ENCODE peak calls at places on chromosomes 7 and 10, in nine cellular contexts. One of them, this sample, is unnamed.

GRCh38 chr7:36653011-36653670 is 71.2 kb downstream of the AOAH start:
- DNase-seq in Panc1: no peak
- DNase-seq in OCI-LY7: no peak
- DNase-seq in psoas muscle: no peak
- DNase-seq in hepatocyte: no peak
- DNase-seq in BE2C: no peak
- DNase-seq in colonic mucosa: peak; percentile 37
- DNase-seq in ovary: no peak
- DNase-seq in keratinocyte: no peak
- DNase-seq in this sample: no peak

GRCh38 chr7:50502001-50502684 is 52.0 kb upstream of the FIGNL1 start:
- DNase-seq in Panc1: no peak
- DNase-seq in OCI-LY7: no peak
- DNase-seq in psoas muscle: peak; percentile 88
- DNase-seq in hepatocyte: peak; percentile 71
- DNase-seq in BE2C: peak; percentile 81
- DNase-seq in colonic mucosa: peak; percentile 44
- DNase-seq in ovary: peak; percentile 70
- DNase-seq in keratinocyte: peak; percentile 26
- DNase-seq in this sample: peak; percentile 61

GRCh38 chr10:100025528-100026070 is 15.9 kb upstream of the DNMBP start:
- DNase-seq in Panc1: no peak
- DNase-seq in OCI-LY7: no peak
- DNase-seq in psoas muscle: no peak
- DNase-seq in hepatocyte: no peak
- DNase-seq in BE2C: peak; percentile 16
- DNase-seq in colonic mucosa: no peak
- DNase-seq in ovary: no peak
- DNase-seq in keratinocyte: no peak
- DNase-seq in this sample: no peak

GRCh38 chr10:29009464-29009863 is 279.4 kb upstream of the LYZL1 start:
- DNase-seq in Panc1: no peak
- DNase-seq in OCI-LY7: no peak
- DNase-seq in psoas muscle: no peak
- DNase-seq in hepatocyte: no peak
- DNase-seq in BE2C: no peak
- DNase-seq in colonic mucosa: no peak
- DNase-seq in ovary: no peak
- DNase-seq in keratinocyte: no peak
- DNase-seq in this sample: no peak

GRCh38 chr10:14261341-14261740 is 69.4 kb downstream of the FRMD4A start:
- DNase-seq in Panc1: no peak
- DNase-seq in OCI-LY7: no peak
- DNase-seq in psoas muscle: no peak
- DNase-seq in hepatocyte: no peak
- DNase-seq in BE2C: no peak
- DNase-seq in colonic mucosa: no peak
- DNase-seq in ovary: no peak
- DNase-seq in keratinocyte: no peak
- DNase-seq in this sample: no peak

GRCh38 chr10:131921191-131921590 is 20.4 kb downstream of the PPP2R2D start:
- DNase-seq in Panc1: no peak
- DNase-seq in OCI-LY7: no peak
- DNase-seq in psoas muscle: no peak
- DNase-seq in hepatocyte: no peak
- DNase-seq in BE2C: no peak
- DNase-seq in colonic mucosa: no peak
- DNase-seq in ovary: no peak
- DNase-seq in keratinocyte: no peak
- DNase-seq in this sample: no peak

GRCh38 chr10:9911488-9911887 is 1106.2 kb upstream of the CELF2 start:
- DNase-seq in Panc1: no peak
- DNase-seq in OCI-LY7: no peak
- DNase-seq in psoas muscle: no peak
- DNase-seq in hepatocyte: no peak
- DNase-seq in BE2C: no peak
- DNase-seq in colonic mucosa: no peak
- DNase-seq in ovary: no peak
- DNase-seq in keratinocyte: no peak
- DNase-seq in this sample: no peak

GRCh38 chr7:79692015-79692414 is 238.5 kb upstream of the MAGI2 start:
- DNase-seq in Panc1: no peak
- DNase-seq in OCI-LY7: no peak
- DNase-seq in psoas muscle: no peak
- DNase-seq in hepatocyte: no peak
- DNase-seq in BE2C: no peak
- DNase-seq in colonic mucosa: no peak
- DNase-seq in ovary: no peak
- DNase-seq in keratinocyte: peak; percentile 69
- DNase-seq in this sample: no peak

GRCh38 chr7:157292770-157293412 is 43.9 kb upstream of the DNAJB6 start:
- DNase-seq in Panc1: no peak
- DNase-seq in OCI-LY7: no peak
- DNase-seq in psoas muscle: no peak
- DNase-seq in hepatocyte: peak; percentile 41
- DNase-seq in BE2C: no peak
- DNase-seq in colonic mucosa: peak; percentile 77
- DNase-seq in ovary: no peak
- DNase-seq in keratinocyte: peak; percentile 75
- DNase-seq in this sample: no peak

GRCh38 chr7:129386563-129386962 is 47.7 kb upstream of the STRIP2 start:
- DNase-seq in Panc1: no peak
- DNase-seq in OCI-LY7: no peak
- DNase-seq in psoas muscle: no peak
- DNase-seq in hepatocyte: no peak
- DNase-seq in BE2C: no peak
- DNase-seq in colonic mucosa: no peak
- DNase-seq in ovary: no peak
- DNase-seq in keratinocyte: no peak
- DNase-seq in this sample: no peak

GRCh38 chr7:3134715-3135114 is 91.0 kb upstream of the CARD11 start:
- DNase-seq in Panc1: no peak
- DNase-seq in OCI-LY7: no peak
- DNase-seq in psoas muscle: no peak
- DNase-seq in hepatocyte: no peak
- DNase-seq in BE2C: no peak
- DNase-seq in colonic mucosa: no peak
- DNase-seq in ovary: no peak
- DNase-seq in keratinocyte: no peak
- DNase-seq in this sample: no peak

GRCh38 chr7:44384586-44385383 is 59.4 kb upstream of the CAMK2B start:
- DNase-seq in Panc1: no peak
- DNase-seq in OCI-LY7: no peak
- DNase-seq in psoas muscle: no peak
- DNase-seq in hepatocyte: no peak
- DNase-seq in BE2C: no peak
- DNase-seq in colonic mucosa: peak; percentile 13
- DNase-seq in ovary: no peak
- DNase-seq in keratinocyte: no peak
- DNase-seq in this sample: no peak

GRCh38 chr10:29370612-29371092 is 81.8 kb downstream of the LYZL1 start:
- DNase-seq in Panc1: no peak
- DNase-seq in OCI-LY7: no peak
- DNase-seq in psoas muscle: no peak
- DNase-seq in hepatocyte: no peak
- DNase-seq in BE2C: peak; percentile 26
- DNase-seq in colonic mucosa: no peak
- DNase-seq in ovary: no peak
- DNase-seq in keratinocyte: no peak
- DNase-seq in this sample: no peak

GRCh38 chr10:126950401-126951105 is 45.3 kb downstream of the DOCK1 start:
- DNase-seq in Panc1: no peak
- DNase-seq in OCI-LY7: no peak
- DNase-seq in psoas muscle: no peak
- DNase-seq in hepatocyte: no peak
- DNase-seq in BE2C: no peak
- DNase-seq in colonic mucosa: no peak
- DNase-seq in ovary: no peak
- DNase-seq in keratinocyte: no peak
- DNase-seq in this sample: no peak

GRCh38 chr10:60883187-60883586 is 60.8 kb downstream of the RHOBTB1 start:
- DNase-seq in Panc1: peak; percentile 24
- DNase-seq in OCI-LY7: peak; percentile 12
- DNase-seq in psoas muscle: no peak
- DNase-seq in hepatocyte: peak; percentile 37
- DNase-seq in BE2C: peak; percentile 34
- DNase-seq in colonic mucosa: peak; percentile 26
- DNase-seq in ovary: no peak
- DNase-seq in keratinocyte: no peak
- DNase-seq in this sample: no peak

GRCh38 chr10:24468281-24468751 is 255.4 kb downstream of the ARHGAP21 start:
- DNase-seq in Panc1: no peak
- DNase-seq in OCI-LY7: no peak
- DNase-seq in psoas muscle: peak; percentile 49
- DNase-seq in hepatocyte: no peak
- DNase-seq in BE2C: no peak
- DNase-seq in colonic mucosa: no peak
- DNase-seq in ovary: no peak
- DNase-seq in keratinocyte: no peak
- DNase-seq in this sample: no peak

GRCh38 chr7:8035647-8036518 is 67.3 kb downstream of the GLCCI1 start:
- DNase-seq in Panc1: peak; percentile 12
- DNase-seq in OCI-LY7: peak; percentile 62
- DNase-seq in psoas muscle: no peak
- DNase-seq in hepatocyte: peak; percentile 13
- DNase-seq in BE2C: peak; percentile 10
- DNase-seq in colonic mucosa: no peak
- DNase-seq in ovary: no peak
- DNase-seq in keratinocyte: no peak
- DNase-seq in this sample: no peak

GRCh38 chr7:44595934-44596635 is 10.3 kb upstream of the OGDH start:
- DNase-seq in Panc1: no peak
- DNase-seq in OCI-LY7: no peak
- DNase-seq in psoas muscle: no peak
- DNase-seq in hepatocyte: no peak
- DNase-seq in BE2C: no peak
- DNase-seq in colonic mucosa: no peak
- DNase-seq in ovary: no peak
- DNase-seq in keratinocyte: no peak
- DNase-seq in this sample: no peak

GRCh38 chr7:2522780-2523433 is 3.3 kb downstream of the LFNG start:
- DNase-seq in Panc1: no peak
- DNase-seq in OCI-LY7: no peak
- DNase-seq in psoas muscle: no peak
- DNase-seq in hepatocyte: peak; percentile 73
- DNase-seq in BE2C: peak; percentile 65
- DNase-seq in colonic mucosa: peak; percentile 83
- DNase-seq in ovary: no peak
- DNase-seq in keratinocyte: peak; percentile 98
- DNase-seq in this sample: no peak

DNA sequence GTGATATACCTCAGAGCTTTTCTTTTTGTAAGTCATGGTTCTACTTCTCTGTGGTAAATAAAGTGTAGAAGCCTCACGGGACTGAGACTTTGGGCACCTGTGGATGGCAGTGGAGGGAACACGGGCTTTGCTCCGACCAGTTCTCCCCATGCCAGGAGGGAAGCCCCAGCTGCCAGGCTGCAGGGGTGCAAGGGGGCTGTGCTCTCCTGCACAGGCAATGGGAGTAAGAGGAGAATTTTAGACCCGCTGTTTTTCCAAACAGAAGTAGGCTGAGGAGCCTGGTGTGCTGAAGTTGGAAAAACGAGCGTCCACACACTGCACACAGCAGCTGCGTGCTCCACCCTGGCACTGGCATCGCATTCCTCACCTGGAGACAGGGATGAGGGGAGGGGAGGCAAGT is 282.4 kb downstream of the TNS3 start:
- DNase-seq in Panc1: no peak
- DNase-seq in OCI-LY7: no peak
- DNase-seq in psoas muscle: no peak
- DNase-seq in hepatocyte: no peak
- DNase-seq in BE2C: no peak
- DNase-seq in colonic mucosa: peak; percentile 11
- DNase-seq in ovary: no peak
- DNase-seq in keratinocyte: no peak
- DNase-seq in this sample: no peak
- TF ChIP-seq CTCF in Panc1: no peak
- TF ChIP-seq CTCF in OCI-LY7: no peak
- TF ChIP-seq CTCF in psoas muscle: no peak
- TF ChIP-seq CTCF in hepatocyte: no peak
- TF ChIP-seq CTCF in BE2C: no peak
- TF ChIP-seq CTCF in colonic mucosa: no peak
- TF ChIP-seq CTCF in ovary: no peak
- TF ChIP-seq CTCF in keratinocyte: no peak
- TF ChIP-seq CTCF in this sample: no peak

GRCh38 chr7:121080257-121080912 is 91.9 kb downstream of the CPED1 start:
- DNase-seq in Panc1: no peak
- DNase-seq in OCI-LY7: no peak
- DNase-seq in psoas muscle: no peak
- DNase-seq in hepatocyte: no peak
- DNase-seq in BE2C: no peak
- DNase-seq in colonic mucosa: no peak
- DNase-seq in ovary: no peak
- DNase-seq in keratinocyte: no peak
- DNase-seq in this sample: no peak
- H3K4me1 ChIP-seq in Panc1: no peaks in the 10 kb centered on the region
- H3K4me1 ChIP-seq in OCI-LY7: no peaks in the 10 kb centered on the region
- H3K4me1 ChIP-seq in psoas muscle: peaks cover 48% of the 10 kb centered on the region
- H3K4me1 ChIP-seq in hepatocyte: no peaks in the 10 kb centered on the region
- H3K4me1 ChIP-seq in BE2C: no peaks in the 10 kb centered on the region
- H3K4me1 ChIP-seq in colonic mucosa: no peaks in the 10 kb centered on the region
- H3K4me1 ChIP-seq in ovary: peaks cover 5% of the 10 kb centered on the region
- H3K4me1 ChIP-seq in keratinocyte: peaks cover 41% of the 10 kb centered on the region
- H3K4me1 ChIP-seq in this sample: peaks cover 32% of the 10 kb centered on the region

DNA sequence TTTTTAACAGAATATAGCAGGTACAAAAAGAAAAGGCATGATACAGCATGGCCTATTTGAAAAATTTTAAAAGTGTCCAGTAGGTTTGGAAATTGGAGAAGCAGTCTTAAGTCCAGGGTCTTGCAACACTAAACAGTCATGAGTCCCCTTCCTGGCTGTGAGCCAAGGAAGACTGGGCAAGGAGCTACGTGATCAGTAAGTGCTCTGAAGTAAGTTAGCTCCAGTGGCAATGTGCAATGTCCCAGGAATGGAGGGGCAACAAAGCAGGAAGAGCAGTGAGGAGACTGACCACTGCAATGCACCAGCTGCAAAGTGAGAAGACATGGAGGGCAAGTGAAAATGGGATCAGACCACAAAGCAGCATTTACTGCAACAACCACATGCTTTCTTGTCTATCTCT is 72.9 kb upstream of the GRID1 start:
- DNase-seq in Panc1: no peak
- DNase-seq in OCI-LY7: no peak
- DNase-seq in psoas muscle: peak; percentile 78
- DNase-seq in hepatocyte: peak; percentile 77
- DNase-seq in BE2C: peak; percentile 28
- DNase-seq in colonic mucosa: peak; percentile 45
- DNase-seq in ovary: peak; percentile 23
- DNase-seq in keratinocyte: no peak
- DNase-seq in this sample: peak; percentile 62
- TF ChIP-seq CTCF in Panc1: no peak
- TF ChIP-seq CTCF in OCI-LY7: no peak
- TF ChIP-seq CTCF in psoas muscle: peak; percentile 22
- TF ChIP-seq CTCF in hepatocyte: no peak
- TF ChIP-seq CTCF in BE2C: no peak
- TF ChIP-seq CTCF in colonic mucosa: no peak
- TF ChIP-seq CTCF in ovary: no peak
- TF ChIP-seq CTCF in keratinocyte: no peak
- TF ChIP-seq CTCF in this sample: no peak

DNA sequence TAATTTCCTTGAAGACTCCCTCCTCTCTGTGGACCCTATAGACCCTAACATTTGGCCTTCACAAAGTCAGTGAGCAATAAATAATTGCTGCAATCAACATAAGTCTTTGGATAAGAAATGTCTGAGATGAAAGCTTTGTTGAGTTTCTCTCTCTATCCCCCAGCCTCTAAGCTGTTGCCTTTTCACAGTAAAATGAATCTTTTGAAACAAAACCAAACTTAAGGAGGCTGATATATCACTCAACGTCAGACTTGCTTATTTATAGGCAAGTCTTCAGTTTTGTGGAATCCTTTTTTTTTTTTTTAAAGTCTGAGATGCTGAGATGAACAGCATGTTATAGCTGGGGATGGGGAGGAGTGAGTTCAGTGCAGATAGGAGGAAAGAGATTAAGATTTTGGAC is 10.0 kb downstream of the CPED1 start:
- DNase-seq in Panc1: no peak
- DNase-seq in OCI-LY7: no peak
- DNase-seq in psoas muscle: no peak
- DNase-seq in hepatocyte: no peak
- DNase-seq in BE2C: no peak
- DNase-seq in colonic mucosa: no peak
- DNase-seq in ovary: no peak
- DNase-seq in keratinocyte: no peak
- DNase-seq in this sample: no peak
- H3K4me1 ChIP-seq in Panc1: no peaks in the 10 kb centered on the region
- H3K4me1 ChIP-seq in OCI-LY7: no peaks in the 10 kb centered on the region
- H3K4me1 ChIP-seq in psoas muscle: peaks cover 76% of the 10 kb centered on the region
- H3K4me1 ChIP-seq in hepatocyte: peaks cover 13% of the 10 kb centered on the region
- H3K4me1 ChIP-seq in BE2C: no peaks in the 10 kb centered on the region
- H3K4me1 ChIP-seq in colonic mucosa: no peaks in the 10 kb centered on the region
- H3K4me1 ChIP-seq in ovary: peaks cover 15% of the 10 kb centered on the region
- H3K4me1 ChIP-seq in keratinocyte: peaks cover 7% of the 10 kb centered on the region
- H3K4me1 ChIP-seq in this sample: peaks cover 54% of the 10 kb centered on the region